ENCODE peak calls at places on chromosomes 1 and 21, in ten cellular contexts. T, D, K, G, J, V, A, F, B and X are unnamed samples.

GRCh38 chr1:21624577-21625389 is 44.4 kb downstream of the RAP1GAP start:
- DNase-seq in A (no peak), B (no peak), G (no peak), K (peak; percentile 45), F (no peak), V (no peak), D (no peak), T (no peak), J (no peak), X (no peak)

GRCh38 chr1:101748077-101748476 is 248.6 kb downstream of the OLFM3 start:
- DNase-seq in D (no peak), A (no peak), V (no peak), B (no peak), J (no peak), F (no peak), T (no peak), K (no peak), G (no peak), X (no peak)

GRCh38 chr1:41473738-41474362 is 10.6 kb downstream of the EDN2 start:
- DNase-seq in T (no peak), J (no peak), G (no peak), A (no peak), K (no peak), B (peak; percentile 46), D (no peak), F (no peak), V (no peak), X (no peak)

GRCh38 chr1:66464802-66465201 is 69.2 kb upstream of the SGIP1 start:
- DNase-seq in G (peak; percentile 80), B (peak; percentile 93), D (no peak), V (no peak), T (no peak), J (no peak), K (peak; percentile 99), A (no peak), F (peak; percentile 98), X (no peak)

GRCh38 chr1:229124471-229125198 is 146.3 kb upstream of the RAB4A start:
- DNase-seq in D (no peak), B (no peak), V (no peak), K (no peak), J (no peak), G (no peak), T (no peak), A (no peak), F (no peak), X (no peak)

GRCh38 chr1:54973205-54973921 is 7.1 kb upstream of the TMEM61 start:
- DNase-seq in A (no peak), T (peak; percentile 36), B (no peak), V (no peak), F (peak; percentile 16), J (peak; percentile 79), G (peak; percentile 55), D (no peak), K (peak; percentile 82), X (no peak)

GRCh38 chr1:37394574-37395464 is 79.6 kb upstream of the ZC3H12A start:
- DNase-seq in B (no peak), D (peak; percentile 80), F (no peak), K (no peak), J (peak; percentile 95), A (no peak), V (no peak), G (no peak), T (no peak), X (no peak)

GRCh38 chr21:42171091-42172053 is 47.6 kb upstream of the ABCG1 start:
- DNase-seq in T (no peak), A (no peak), F (no peak), D (no peak), K (no peak), V (peak; percentile 46), G (peak; percentile 77), B (peak; percentile 87), J (peak; percentile 10), X (no peak)

GRCh38 chr1:210792250-210792649 is 341.7 kb downstream of the KCNH1 start:
- DNase-seq in K (no peak), J (no peak), T (no peak), A (no peak), B (no peak), G (no peak), D (no peak), F (no peak), V (no peak), X (no peak)

GRCh38 chr1:1080951-1081310 is 6.8 kb upstream of the RNF223 start:
- DNase-seq in T (no peak), G (no peak), A (no peak), J (peak; percentile 65), K (no peak), D (peak; percentile 54), V (no peak), F (no peak), B (no peak), X (no peak)

GRCh38 chr1:43349594-43350306 is 9.0 kb upstream of the CDC20 start:
- DNase-seq in F (peak; percentile 57), A (no peak), V (no peak), B (peak; percentile 30), J (no peak), G (peak; percentile 82), K (no peak), T (no peak), D (no peak), X (no peak)

GRCh38 chr21:34688145-34688544 is 19.4 kb downstream of the CLIC6 start:
- DNase-seq in B (no peak), F (no peak), G (no peak), V (peak; percentile 24), K (no peak), T (no peak), D (no peak), J (no peak), A (no peak), X (no peak)

GRCh38 chr1:197440730-197441129 is 172.7 kb downstream of the CRB1 start:
- DNase-seq in G (no peak), V (no peak), K (no peak), T (no peak), F (no peak), D (no peak), J (no peak), A (no peak), B (no peak), X (no peak)

GRCh38 chr1:13766906-13767564 is 67.0 kb downstream of the PRDM2 start:
- DNase-seq in J (no peak), D (no peak), T (no peak), K (peak; percentile 74), F (peak; percentile 88), B (peak; percentile 59), V (no peak), G (peak; percentile 93), A (no peak), X (no peak)

GRCh38 chr1:213987876-213988638 is at the start of gene PROX1:
- DNase-seq in J (peak; percentile 94), B (peak; percentile 68), D (peak; percentile 82), F (peak; percentile 83), G (peak; percentile 82), V (no peak), T (peak; percentile 72), A (peak; percentile 64), K (peak; percentile 77), X (no peak)

GRCh38 chr1:6822530-6823359 is 37.5 kb downstream of the CAMTA1 start:
- DNase-seq in T (no peak), D (no peak), K (no peak), A (no peak), J (no peak), G (no peak), V (no peak), B (no peak), F (no peak), X (no peak)

GRCh38 chr1:180515857-180516388 is 13.5 kb upstream of the ACBD6 start:
- DNase-seq in D (peak; percentile 63), G (peak; percentile 72), T (peak; percentile 76), F (peak; percentile 66), V (peak; percentile 54), K (peak; percentile 80), B (peak; percentile 72), A (peak; percentile 30), J (peak; percentile 87), X (no peak)

GRCh38 chr1:194495434-194495833 is 1309.0 kb upstream of the B3GALT2 start:
- DNase-seq in V (no peak), K (no peak), A (no peak), F (no peak), J (no peak), D (no peak), B (no peak), T (no peak), G (no peak), X (no peak)

DNA sequence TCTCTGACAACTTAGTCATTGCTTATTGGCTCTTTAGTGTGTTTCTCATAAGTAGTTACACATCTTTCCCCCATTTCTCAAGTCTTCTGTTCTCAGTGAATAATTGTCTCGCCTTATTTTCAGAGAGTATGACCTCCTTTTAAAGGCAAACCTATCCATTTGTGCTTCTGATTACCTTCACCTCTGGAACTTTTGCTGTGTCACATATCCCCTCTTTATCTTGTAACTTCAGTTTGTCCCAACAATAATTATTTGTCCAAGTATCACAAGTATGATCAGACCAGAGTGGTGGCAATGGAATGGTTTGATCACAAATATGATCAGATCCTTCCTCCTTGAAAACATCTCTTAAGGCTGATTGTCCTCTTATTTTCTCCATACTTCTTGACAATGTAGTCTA is 5.3 kb upstream of the MRPS21 start:
- DNase-seq in K (no peak), D (no peak), T (no peak), B (no peak), A (no peak), J (no peak), V (no peak), G (no peak), F (no peak), X (no peak)
- TF ChIP-seq CTCF in K (no peak), D (no peak), T (no peak), B (no peak), A (no peak), J (no peak), V (no peak), G (no peak), F (no peak), X (no peak)

GRCh38 chr1:244210884-244211558 is 159.9 kb downstream of the ZBTB18 start:
- DNase-seq in K (no peak), V (no peak), D (peak; percentile 83), A (no peak), T (no peak), F (no peak), G (peak; percentile 31), B (no peak), J (peak; percentile 91), X (no peak)
- TF ChIP-seq CTCF in K (peak; percentile 46), V (peak; percentile 36), D (peak; percentile 96), A (peak; percentile 30), T (no peak), F (peak; percentile 65), G (peak; percentile 75), B (peak; percentile 40), J (peak; percentile 85), X (no peak)

GRCh38 chr1:185719021-185719420 is 15.2 kb upstream of the HMCN1 start:
- DNase-seq in G (peak; percentile 94), F (peak; percentile 96), T (peak; percentile 25), J (peak; percentile 81), D (no peak), K (peak; percentile 97), B (peak; percentile 98), V (no peak), A (no peak), X (no peak)
- TF ChIP-seq CTCF in G (peak; percentile 51), F (peak; percentile 67), T (no peak), J (peak; percentile 70), D (peak; percentile 59), K (peak; percentile 64), B (peak; percentile 55), V (no peak), A (no peak), X (no peak)

DNA sequence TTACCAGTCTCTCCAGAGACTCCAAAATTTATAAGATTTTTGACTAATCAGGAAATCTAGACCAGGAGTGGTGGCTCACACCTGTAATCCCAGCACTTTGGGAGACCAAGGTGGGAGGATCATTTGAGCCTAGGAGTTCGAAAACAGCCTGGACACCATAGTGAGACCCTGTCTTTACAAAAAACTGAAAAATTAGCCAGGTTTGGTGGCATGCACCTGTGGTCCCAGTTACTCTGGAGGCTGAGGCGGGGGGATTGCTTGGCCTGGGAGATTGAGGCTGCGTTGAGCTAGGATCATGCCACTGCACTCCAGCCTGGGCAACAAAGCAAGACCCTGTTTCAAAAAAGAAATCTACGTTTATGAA is 10.0 kb downstream of the ATP8B2 start:
- DNase-seq in J (no peak), V (no peak), G (no peak), D (no peak), T (no peak), A (no peak), B (no peak), K (no peak), F (no peak), X (no peak)
- TF ChIP-seq CTCF in J (peak; percentile 7), V (peak; percentile 56), G (peak; percentile 30), D (no peak), T (peak; percentile 8), A (peak; percentile 44), B (no peak), K (no peak), F (peak; percentile 51), X (no peak)